ENCODE peak calls at places on chromosome 16, in five cellular contexts. N is B cell, W is lower lobe of right lung, I is left ventricle myocardium inferior, S is esophagus squamous epithelium. A is an unnamed sample.

GRCh38 chr16:13036600-13036999 is 135.2 kb downstream of the SHISA9 start:
- DNase-seq in S (no peak), I (peak), W (no peak), N (no peak), A (no peak)

GRCh38 chr16:12087901-12088364 is 111.4 kb downstream of the SNX29 start:
- DNase-seq in W (peak), N (peak), I (peak), S (no peak), A (peak)

GRCh38 chr16:28609631-28610594 is at the start of gene SULT1A1:
- DNase-seq in W (peak), N (no peak), S (no peak), I (peak), A (no peak)

GRCh38 chr16:68948230-68948910 is 105.0 kb downstream of the TANGO6 start:
- DNase-seq in S (no peak), I (no peak), N (no peak), W (no peak), A (no peak)

GRCh38 chr16:72473631-72474030 is 301.7 kb upstream of the PMFBP1 start:
- DNase-seq in S (no peak), W (no peak), N (no peak), I (no peak), A (no peak)

GRCh38 chr16:11203111-11203623 is 52.8 kb downstream of the SOCS1 start:
- DNase-seq in I (no peak), N (no peak), S (no peak), W (no peak), A (no peak)

GRCh38 chr16:66326995-66327513 is 39.4 kb upstream of the CDH5 start:
- DNase-seq in I (no peak), N (no peak), S (no peak), W (no peak), A (no peak)

GRCh38 chr16:79618712-79619050 is 18.1 kb upstream of the MAF start:
- DNase-seq in W (no peak), I (no peak), N (no peak), S (no peak), A (no peak)

GRCh38 chr16:85733839-85734170 is 17.1 kb downstream of the C16orf74 start:
- DNase-seq in W (no peak), I (no peak), N (peak), S (no peak), A (no peak)

GRCh38 chr16:80899804-80900592 is 95.6 kb upstream of the CDYL2 start:
- DNase-seq in S (no peak), W (peak), I (peak), N (no peak), A (no peak)

GRCh38 chr16:51490866-51491265 is 339.8 kb upstream of the SALL1 start:
- DNase-seq in N (no peak), W (no peak), I (no peak), S (no peak), A (no peak)

DNA sequence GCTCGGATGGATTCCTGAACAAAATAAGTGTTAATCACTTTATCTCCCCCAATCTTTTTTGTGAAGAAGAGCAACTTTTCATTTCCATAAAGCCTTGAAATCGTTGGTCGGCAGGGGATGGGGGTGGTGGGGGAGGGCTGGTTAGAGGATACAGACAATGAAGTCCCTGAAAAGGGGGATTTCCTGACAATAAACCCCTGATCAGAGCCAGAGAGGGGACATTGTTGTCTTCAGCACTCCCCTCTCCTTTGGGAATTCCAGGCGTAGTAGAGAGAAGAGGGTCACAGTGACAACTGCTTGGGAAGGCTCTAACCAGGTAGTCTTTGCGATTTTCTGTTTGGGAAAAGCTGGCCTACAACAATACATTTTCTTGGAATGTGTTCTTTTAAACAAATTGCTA is 20.5 kb downstream of the TOX3 start:
- DNase-seq in N (no peak), S (no peak), I (no peak), W (no peak), A (no peak)
- TF ChIP-seq CTCF in N (no peak), S (no peak), I (no peak), W (no peak), A (no peak)

DNA sequence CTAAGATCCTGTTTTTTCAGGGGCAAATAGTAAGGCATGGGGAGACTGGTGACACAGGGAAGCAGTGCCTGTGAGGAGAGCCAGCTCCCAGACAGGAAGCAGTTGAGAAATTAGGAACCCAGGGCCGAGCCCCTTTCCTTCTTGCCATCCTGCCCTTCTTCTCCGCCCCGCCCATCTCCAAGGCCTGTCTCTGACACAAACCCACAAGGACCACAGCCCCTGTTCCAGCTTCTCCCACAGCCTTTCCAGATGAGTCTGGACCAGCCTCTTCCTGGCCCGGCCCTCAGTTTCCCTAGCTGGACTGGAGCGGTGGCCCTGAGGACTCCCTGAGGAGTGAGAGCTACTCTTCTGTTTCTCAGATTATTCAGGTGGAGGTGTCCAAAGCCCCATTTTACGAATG is 9.9 kb downstream of the CCDC102A start:
- DNase-seq in S (no peak), I (no peak), W (no peak), N (no peak), A (no peak)
- TF ChIP-seq CTCF in S (no peak), I (no peak), W (no peak), N (no peak), A (no peak)

DNA sequence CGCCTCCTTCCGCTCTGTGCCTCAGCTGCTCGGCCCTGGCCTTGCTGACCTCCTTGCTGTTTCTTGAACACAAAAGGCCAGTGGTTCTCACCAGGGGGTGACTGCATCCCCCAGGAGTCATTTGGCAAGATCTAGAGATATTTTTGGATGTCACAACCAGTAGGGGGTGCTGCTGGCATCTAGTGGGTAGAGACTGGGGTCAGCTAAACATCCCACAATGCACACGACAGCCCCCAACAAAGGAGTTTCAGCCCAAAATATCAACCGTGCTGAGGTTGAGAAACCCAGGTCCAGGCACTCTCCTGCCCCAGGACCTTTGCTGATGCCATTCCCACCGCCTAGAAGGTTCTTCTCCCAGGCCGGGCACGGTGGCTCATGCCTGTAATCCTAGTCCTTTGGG is 39.7 kb downstream of the ABCC6 start:
- DNase-seq in N (no peak), W (no peak), S (no peak), I (no peak), A (no peak)
- TF ChIP-seq CTCF in N (no peak), W (no peak), S (no peak), I (no peak), A (no peak)

GRCh38 chr16:27475561-27475960 is 73.6 kb downstream of the IL21R start:
- DNase-seq in W (no peak), N (no peak), I (no peak), S (no peak), A (no peak)

GRCh38 chr16:27473101-27473900 is 71.3 kb downstream of the IL21R start:
- DNase-seq in S (no peak), I (no peak), W (no peak), N (no peak), A (no peak)

GRCh38 chr16:27474921-27475320 is 72.9 kb downstream of the IL21R start:
- DNase-seq in S (no peak), I (no peak), W (no peak), N (no peak), A (no peak)

GRCh38 chr16:27474041-27474440 is 72.1 kb downstream of the IL21R start:
- DNase-seq in W (no peak), S (no peak), I (no peak), N (no peak), A (no peak)

DNA sequence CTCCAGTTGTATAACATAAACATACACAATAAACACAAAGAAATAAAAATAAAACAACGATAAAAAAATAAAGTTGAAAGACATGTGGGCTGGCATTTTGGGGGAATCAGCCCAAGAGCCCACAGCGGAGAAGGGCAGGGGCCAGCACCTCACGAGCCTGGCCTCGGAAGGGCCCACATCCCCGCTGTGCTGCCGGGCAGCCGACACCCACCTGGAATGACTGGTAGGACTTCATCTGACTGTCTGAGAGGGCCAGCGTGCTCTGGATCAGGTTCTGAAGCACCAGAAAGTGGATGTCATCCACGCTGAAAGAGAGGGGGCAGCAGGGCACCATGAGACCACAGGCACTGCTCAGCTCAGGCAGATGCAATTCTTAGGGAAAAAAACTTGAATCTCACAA is 73.5 kb downstream of the GTF3C1 start:
- DNase-seq in N (no peak), S (no peak), W (no peak), I (no peak), A (no peak)
- TF ChIP-seq CTCF in N (no peak), S (no peak), W (no peak), I (no peak), A (no peak)

GRCh38 chr16:17377360-17378324 is 93.1 kb downstream of the XYLT1 start:
- DNase-seq in S (no peak), W (no peak), I (no peak), N (peak), A (peak)

GRCh38 chr16:17373533-17373932 is 97.2 kb downstream of the XYLT1 start:
- DNase-seq in W (no peak), N (no peak), I (no peak), S (no peak), A (no peak)

GRCh38 chr16:17372383-17372782 is 98.4 kb downstream of the XYLT1 start:
- DNase-seq in W (no peak), I (no peak), N (no peak), S (no peak), A (no peak)

GRCh38 chr16:17374668-17375255 is 96.0 kb downstream of the XYLT1 start:
- DNase-seq in I (no peak), W (no peak), N (no peak), S (no peak), A (peak)

DNA sequence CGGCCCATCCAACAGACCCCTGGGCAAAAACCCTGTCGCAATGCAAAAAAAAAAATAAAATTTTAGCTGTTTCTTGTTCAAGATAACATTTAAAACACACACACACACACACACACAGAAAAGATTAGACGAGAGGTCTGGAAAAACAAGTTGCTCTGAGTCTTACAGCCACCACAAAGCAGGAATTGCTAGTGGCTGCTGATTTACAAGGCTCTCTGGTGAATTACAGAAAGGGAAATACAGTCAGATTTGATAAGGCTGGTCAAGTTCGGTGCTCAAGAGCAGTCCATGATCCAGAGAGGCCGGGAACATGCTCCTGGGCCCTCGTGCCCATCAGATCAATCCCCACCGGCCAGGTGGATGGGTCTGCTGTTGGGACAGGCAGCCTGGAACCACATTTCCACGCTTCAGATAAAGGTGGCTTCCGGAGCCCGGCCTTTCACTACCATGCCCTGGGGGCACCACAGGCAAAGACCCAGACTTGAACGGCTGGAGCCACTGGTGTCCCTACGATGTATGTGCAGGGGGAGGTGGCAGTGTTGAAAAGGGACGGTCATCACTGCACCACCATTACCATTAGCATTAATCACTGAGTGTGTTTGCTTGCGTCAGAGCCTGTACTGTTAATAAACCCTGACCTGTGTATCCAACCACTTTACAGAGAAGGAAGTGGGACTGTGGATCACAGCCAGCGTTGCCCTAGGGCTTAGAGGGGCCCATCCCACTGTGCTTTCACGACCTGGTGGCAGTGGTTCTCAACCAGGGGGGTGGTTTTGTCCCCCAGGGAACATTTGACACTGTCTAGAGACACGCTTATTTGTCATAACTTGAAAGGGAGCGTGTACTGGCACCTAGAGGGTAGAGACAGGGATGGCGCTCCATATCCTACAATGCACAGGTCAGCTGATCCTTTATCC is 95.1 kb downstream of the XYLT1 start:
- DNase-seq in S (no peak), N (peak), W (no peak), I (no peak), A (no peak)
- TF ChIP-seq CTCF in S (peak), N (peak), W (no peak), I (no peak), A (peak)

GRCh38 chr16:1825864-1826690 is 548 bp downstream of the HAGH start:
- DNase-seq in S (no peak), I (peak), N (peak), W (peak), A (peak)
- TF ChIP-seq CTCF in S (no peak), I (peak), N (no peak), W (no peak), A (no peak)